ENCODE peak calls at places on chromosomes 16 and 17, in eight cellular contexts. One of them, this sample, is unnamed.

GRCh38 chr17:48465884-48466283 is 35.9 kb upstream of the SKAP1 start:
- DNase-seq in SJCRH30: no peak
- DNase-seq in mesenchymal stem cell: no peak
- DNase-seq in CD4-positive, CD25-positive, alpha-beta regulatory T cell: no peak
- DNase-seq in A549: no peak
- DNase-seq in SK-N-SH: no peak
- DNase-seq in mammary epithelial cell: no peak
- DNase-seq in naive thymus-derived CD4-positive, alpha-beta T cell: no peak
- DNase-seq in this sample: no peak

GRCh38 chr17:80795737-80796136 is 195.9 kb upstream of the CHMP6 start:
- DNase-seq in SJCRH30: peak; percentile 76
- DNase-seq in mesenchymal stem cell: no peak
- DNase-seq in CD4-positive, CD25-positive, alpha-beta regulatory T cell: no peak
- DNase-seq in A549: no peak
- DNase-seq in SK-N-SH: peak; percentile 93
- DNase-seq in mammary epithelial cell: no peak
- DNase-seq in naive thymus-derived CD4-positive, alpha-beta T cell: no peak
- DNase-seq in this sample: no peak

GRCh38 chr16:53809088-53809951 is 105.4 kb downstream of the FTO start:
- DNase-seq in SJCRH30: no peak
- DNase-seq in mesenchymal stem cell: peak; percentile 74
- DNase-seq in CD4-positive, CD25-positive, alpha-beta regulatory T cell: no peak
- DNase-seq in A549: no peak
- DNase-seq in SK-N-SH: no peak
- DNase-seq in mammary epithelial cell: peak; percentile 78
- DNase-seq in naive thymus-derived CD4-positive, alpha-beta T cell: no peak
- DNase-seq in this sample: no peak

GRCh38 chr17:37110816-37111215 is 162.1 kb downstream of the AATF start:
- DNase-seq in SJCRH30: no peak
- DNase-seq in mesenchymal stem cell: no peak
- DNase-seq in CD4-positive, CD25-positive, alpha-beta regulatory T cell: no peak
- DNase-seq in A549: no peak
- DNase-seq in SK-N-SH: no peak
- DNase-seq in mammary epithelial cell: no peak
- DNase-seq in naive thymus-derived CD4-positive, alpha-beta T cell: no peak
- DNase-seq in this sample: no peak

GRCh38 chr17:71379512-71379911 is 741.3 kb upstream of the SOX9 start:
- DNase-seq in SJCRH30: no peak
- DNase-seq in mesenchymal stem cell: no peak
- DNase-seq in CD4-positive, CD25-positive, alpha-beta regulatory T cell: no peak
- DNase-seq in A549: no peak
- DNase-seq in SK-N-SH: no peak
- DNase-seq in mammary epithelial cell: no peak
- DNase-seq in naive thymus-derived CD4-positive, alpha-beta T cell: no peak
- DNase-seq in this sample: no peak

GRCh38 chr17:46842835-46843234 is 8.5 kb upstream of the WNT9B start:
- DNase-seq in SJCRH30: peak; percentile 29
- DNase-seq in mesenchymal stem cell: no peak
- DNase-seq in CD4-positive, CD25-positive, alpha-beta regulatory T cell: no peak
- DNase-seq in A549: no peak
- DNase-seq in SK-N-SH: no peak
- DNase-seq in mammary epithelial cell: no peak
- DNase-seq in naive thymus-derived CD4-positive, alpha-beta T cell: no peak
- DNase-seq in this sample: no peak

GRCh38 chr17:78986048-78986648 is 6.4 kb upstream of the LGALS3BP start:
- DNase-seq in SJCRH30: peak; percentile 79
- DNase-seq in mesenchymal stem cell: peak; percentile 38
- DNase-seq in CD4-positive, CD25-positive, alpha-beta regulatory T cell: no peak
- DNase-seq in A549: no peak
- DNase-seq in SK-N-SH: no peak
- DNase-seq in mammary epithelial cell: no peak
- DNase-seq in naive thymus-derived CD4-positive, alpha-beta T cell: no peak
- DNase-seq in this sample: no peak

GRCh38 chr17:80005360-80006338 is 30.0 kb downstream of the TBC1D16 start:
- DNase-seq in SJCRH30: peak; percentile 85
- DNase-seq in mesenchymal stem cell: peak; percentile 51
- DNase-seq in CD4-positive, CD25-positive, alpha-beta regulatory T cell: peak; percentile 62
- DNase-seq in A549: peak; percentile 97
- DNase-seq in SK-N-SH: peak; percentile 96
- DNase-seq in mammary epithelial cell: peak; percentile 15
- DNase-seq in naive thymus-derived CD4-positive, alpha-beta T cell: peak; percentile 59
- DNase-seq in this sample: no peak

GRCh38 chr17:28467456-28468025 is 5.9 kb upstream of the SLC13A2 start:
- DNase-seq in SJCRH30: no peak
- DNase-seq in mesenchymal stem cell: peak; percentile 68
- DNase-seq in CD4-positive, CD25-positive, alpha-beta regulatory T cell: no peak
- DNase-seq in A549: no peak
- DNase-seq in SK-N-SH: no peak
- DNase-seq in mammary epithelial cell: peak; percentile 86
- DNase-seq in naive thymus-derived CD4-positive, alpha-beta T cell: no peak
- DNase-seq in this sample: no peak

GRCh38 chr16:56513972-56514371 is 5.9 kb downstream of the BBS2 start:
- DNase-seq in SJCRH30: peak; percentile 66
- DNase-seq in mesenchymal stem cell: peak; percentile 75
- DNase-seq in CD4-positive, CD25-positive, alpha-beta regulatory T cell: peak; percentile 58
- DNase-seq in A549: peak; percentile 51
- DNase-seq in SK-N-SH: peak; percentile 37
- DNase-seq in mammary epithelial cell: peak; percentile 59
- DNase-seq in naive thymus-derived CD4-positive, alpha-beta T cell: peak; percentile 45
- DNase-seq in this sample: no peak

GRCh38 chr16:80288616-80289015 is 252.2 kb upstream of the DYNLRB2 start:
- DNase-seq in SJCRH30: no peak
- DNase-seq in mesenchymal stem cell: no peak
- DNase-seq in CD4-positive, CD25-positive, alpha-beta regulatory T cell: no peak
- DNase-seq in A549: no peak
- DNase-seq in SK-N-SH: no peak
- DNase-seq in mammary epithelial cell: no peak
- DNase-seq in naive thymus-derived CD4-positive, alpha-beta T cell: no peak
- DNase-seq in this sample: no peak

GRCh38 chr16:54286330-54287017 is at the start of gene IRX3:
- DNase-seq in SJCRH30: peak; percentile 96
- DNase-seq in mesenchymal stem cell: peak; percentile 50
- DNase-seq in CD4-positive, CD25-positive, alpha-beta regulatory T cell: no peak
- DNase-seq in A549: peak; percentile 88
- DNase-seq in SK-N-SH: peak; percentile 95
- DNase-seq in mammary epithelial cell: peak; percentile 94
- DNase-seq in naive thymus-derived CD4-positive, alpha-beta T cell: no peak
- DNase-seq in this sample: no peak

GRCh38 chr17:34312080-34312479 is 7.2 kb upstream of the CCL8 start:
- DNase-seq in SJCRH30: no peak
- DNase-seq in mesenchymal stem cell: no peak
- DNase-seq in CD4-positive, CD25-positive, alpha-beta regulatory T cell: no peak
- DNase-seq in A549: no peak
- DNase-seq in SK-N-SH: no peak
- DNase-seq in mammary epithelial cell: no peak
- DNase-seq in naive thymus-derived CD4-positive, alpha-beta T cell: no peak
- DNase-seq in this sample: no peak

GRCh38 chr16:21560462-21560861 is 38.9 kb upstream of the METTL9 start:
- DNase-seq in SJCRH30: no peak
- DNase-seq in mesenchymal stem cell: no peak
- DNase-seq in CD4-positive, CD25-positive, alpha-beta regulatory T cell: no peak
- DNase-seq in A549: no peak
- DNase-seq in SK-N-SH: no peak
- DNase-seq in mammary epithelial cell: no peak
- DNase-seq in naive thymus-derived CD4-positive, alpha-beta T cell: no peak
- DNase-seq in this sample: no peak

GRCh38 chr16:21554795-21555585 is 44.4 kb upstream of the METTL9 start:
- DNase-seq in SJCRH30: peak; percentile 90
- DNase-seq in mesenchymal stem cell: peak; percentile 66
- DNase-seq in CD4-positive, CD25-positive, alpha-beta regulatory T cell: peak; percentile 90
- DNase-seq in A549: peak; percentile 74
- DNase-seq in SK-N-SH: peak; percentile 92
- DNase-seq in mammary epithelial cell: peak; percentile 70
- DNase-seq in naive thymus-derived CD4-positive, alpha-beta T cell: peak; percentile 90
- DNase-seq in this sample: peak; percentile 98
- H3K4me3 ChIP-seq in SJCRH30: no peak overlapping the region
- H3K4me3 ChIP-seq in mesenchymal stem cell: no peak overlapping the region
- H3K4me3 ChIP-seq in CD4-positive, CD25-positive, alpha-beta regulatory T cell: peak overlapping the region; percentile 45
- H3K4me3 ChIP-seq in A549: no peak overlapping the region
- H3K4me3 ChIP-seq in SK-N-SH: peak overlapping the region; percentile 16
- H3K4me3 ChIP-seq in mammary epithelial cell: peak overlapping the region; percentile 10
- H3K4me3 ChIP-seq in naive thymus-derived CD4-positive, alpha-beta T cell: peak overlapping the region; percentile 36
- H3K4me3 ChIP-seq in this sample: peak overlapping the region; percentile 22

DNA sequence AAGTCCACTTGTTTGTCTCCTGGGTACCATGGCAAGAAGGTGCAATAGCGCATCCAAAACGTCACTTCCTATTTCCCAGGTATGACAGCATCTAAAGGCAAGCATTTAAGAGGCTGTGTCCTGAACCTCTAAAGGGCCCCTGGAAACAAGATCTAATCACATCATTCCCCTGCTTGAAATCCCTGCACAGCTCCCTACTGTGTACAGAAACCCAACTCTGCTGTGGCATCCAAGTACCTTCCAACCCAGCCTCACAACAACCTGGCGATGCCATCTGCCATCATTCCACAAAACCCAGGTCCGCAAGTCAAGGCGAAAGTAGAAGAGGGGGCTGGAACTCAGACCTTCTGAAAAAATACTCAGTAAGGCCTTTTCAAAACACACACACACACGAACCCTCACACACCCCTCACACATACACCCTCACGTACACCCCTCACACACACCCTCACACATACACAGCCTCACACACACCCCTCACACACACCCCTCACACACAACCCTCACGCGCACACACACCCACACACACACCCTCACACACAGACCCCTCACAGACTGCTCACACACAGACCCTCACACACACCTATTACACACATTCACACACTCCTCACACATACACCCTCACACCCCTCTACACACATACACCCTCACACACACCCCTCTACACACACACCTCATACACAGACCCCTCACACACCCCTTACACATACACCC is 24.5 kb downstream of the C17orf67 start:
- DNase-seq in SJCRH30: no peak
- DNase-seq in mesenchymal stem cell: no peak
- DNase-seq in CD4-positive, CD25-positive, alpha-beta regulatory T cell: no peak
- DNase-seq in A549: no peak
- DNase-seq in SK-N-SH: no peak
- DNase-seq in mammary epithelial cell: no peak
- DNase-seq in naive thymus-derived CD4-positive, alpha-beta T cell: no peak
- DNase-seq in this sample: no peak
- H3K4me3 ChIP-seq in SJCRH30: no peak overlapping the region
- H3K4me3 ChIP-seq in mesenchymal stem cell: no peak overlapping the region
- H3K4me3 ChIP-seq in CD4-positive, CD25-positive, alpha-beta regulatory T cell: no peak overlapping the region
- H3K4me3 ChIP-seq in A549: no peak overlapping the region
- H3K4me3 ChIP-seq in SK-N-SH: no peak overlapping the region
- H3K4me3 ChIP-seq in mammary epithelial cell: no peak overlapping the region
- H3K4me3 ChIP-seq in naive thymus-derived CD4-positive, alpha-beta T cell: no peak overlapping the region
- H3K4me3 ChIP-seq in this sample: no peak overlapping the region

DNA sequence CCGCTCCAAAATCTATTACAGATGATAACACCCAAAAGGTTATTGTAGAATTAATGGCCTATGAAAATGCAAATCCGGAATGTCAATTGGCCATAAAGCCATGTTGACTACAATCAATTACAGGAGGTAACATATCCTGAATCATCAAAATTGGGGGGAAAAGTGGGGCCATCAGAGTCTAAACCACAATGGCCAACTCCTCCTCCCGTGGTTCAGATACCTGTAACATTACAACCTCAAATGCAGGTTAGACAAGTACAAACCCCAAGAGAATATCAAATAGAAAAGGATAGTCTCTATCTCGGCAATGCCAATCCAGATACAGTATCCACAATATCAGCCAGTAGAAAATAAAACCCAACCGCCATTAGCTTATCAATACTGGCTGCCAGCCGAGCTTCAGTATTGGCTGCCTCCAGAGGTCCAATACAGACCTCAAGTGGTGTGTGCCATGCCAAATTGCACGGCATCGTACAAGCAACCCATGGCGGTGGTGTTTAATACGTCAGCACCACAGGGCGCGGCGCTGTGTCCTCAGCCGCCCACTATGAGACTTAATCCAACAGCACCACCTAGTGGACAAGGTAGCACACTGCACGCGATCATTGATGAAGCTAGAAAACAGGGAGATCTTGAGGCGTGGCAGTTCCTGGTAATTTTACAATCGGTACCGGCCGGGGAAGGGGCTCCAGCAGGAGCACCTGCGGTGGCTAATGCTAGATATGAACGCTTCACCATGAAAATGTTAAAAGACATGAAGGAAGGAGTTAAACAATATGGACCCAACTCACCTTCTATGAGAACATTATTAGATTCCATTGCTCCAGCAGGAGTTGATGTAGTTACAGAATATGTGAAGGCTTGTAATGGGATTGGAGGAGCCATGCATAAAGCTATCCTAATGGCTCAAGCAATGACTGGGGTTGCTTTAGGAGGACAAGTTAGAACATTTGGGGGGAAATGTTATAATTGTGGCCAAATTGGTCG is 15.2 kb downstream of the FLYWCH1 start:
- DNase-seq in SJCRH30: peak; percentile 93
- DNase-seq in mesenchymal stem cell: peak; percentile 87
- DNase-seq in CD4-positive, CD25-positive, alpha-beta regulatory T cell: peak; percentile 87
- DNase-seq in A549: peak; percentile 55
- DNase-seq in SK-N-SH: peak; percentile 86
- DNase-seq in mammary epithelial cell: peak; percentile 78
- DNase-seq in naive thymus-derived CD4-positive, alpha-beta T cell: peak; percentile 82
- DNase-seq in this sample: peak; percentile 97
- H3K4me3 ChIP-seq in SJCRH30: no peak overlapping the region
- H3K4me3 ChIP-seq in mesenchymal stem cell: no peak overlapping the region
- H3K4me3 ChIP-seq in CD4-positive, CD25-positive, alpha-beta regulatory T cell: peak overlapping the region; percentile 58
- H3K4me3 ChIP-seq in A549: no peak overlapping the region
- H3K4me3 ChIP-seq in SK-N-SH: no peak overlapping the region
- H3K4me3 ChIP-seq in mammary epithelial cell: no peak overlapping the region
- H3K4me3 ChIP-seq in naive thymus-derived CD4-positive, alpha-beta T cell: no peak overlapping the region
- H3K4me3 ChIP-seq in this sample: peak overlapping the region; percentile 35

GRCh38 chr16:85751665-85752501 is 987 bp upstream of the C16orf74 start:
- DNase-seq in SJCRH30: no peak
- DNase-seq in mesenchymal stem cell: no peak
- DNase-seq in CD4-positive, CD25-positive, alpha-beta regulatory T cell: no peak
- DNase-seq in A549: no peak
- DNase-seq in SK-N-SH: no peak
- DNase-seq in mammary epithelial cell: peak; percentile 88
- DNase-seq in naive thymus-derived CD4-positive, alpha-beta T cell: no peak
- DNase-seq in this sample: no peak

GRCh38 chr16:85746431-85747227 is 4.3 kb downstream of the C16orf74 start:
- DNase-seq in SJCRH30: no peak
- DNase-seq in mesenchymal stem cell: no peak
- DNase-seq in CD4-positive, CD25-positive, alpha-beta regulatory T cell: no peak
- DNase-seq in A549: peak; percentile 51
- DNase-seq in SK-N-SH: no peak
- DNase-seq in mammary epithelial cell: peak; percentile 89
- DNase-seq in naive thymus-derived CD4-positive, alpha-beta T cell: no peak
- DNase-seq in this sample: no peak

GRCh38 chr16:85750827-85751641 is at the start of gene C16orf74:
- DNase-seq in SJCRH30: peak; percentile 38
- DNase-seq in mesenchymal stem cell: peak; percentile 57
- DNase-seq in CD4-positive, CD25-positive, alpha-beta regulatory T cell: no peak
- DNase-seq in A549: peak; percentile 74
- DNase-seq in SK-N-SH: peak; percentile 90
- DNase-seq in mammary epithelial cell: peak; percentile 68
- DNase-seq in naive thymus-derived CD4-positive, alpha-beta T cell: peak; percentile 8
- DNase-seq in this sample: no peak

GRCh38 chr16:85750021-85750826 is 672 bp downstream of the C16orf74 start:
- DNase-seq in SJCRH30: peak; percentile 52
- DNase-seq in mesenchymal stem cell: peak; percentile 60
- DNase-seq in CD4-positive, CD25-positive, alpha-beta regulatory T cell: no peak
- DNase-seq in A549: no peak
- DNase-seq in SK-N-SH: peak; percentile 76
- DNase-seq in mammary epithelial cell: peak; percentile 45
- DNase-seq in naive thymus-derived CD4-positive, alpha-beta T cell: no peak
- DNase-seq in this sample: no peak

DNA sequence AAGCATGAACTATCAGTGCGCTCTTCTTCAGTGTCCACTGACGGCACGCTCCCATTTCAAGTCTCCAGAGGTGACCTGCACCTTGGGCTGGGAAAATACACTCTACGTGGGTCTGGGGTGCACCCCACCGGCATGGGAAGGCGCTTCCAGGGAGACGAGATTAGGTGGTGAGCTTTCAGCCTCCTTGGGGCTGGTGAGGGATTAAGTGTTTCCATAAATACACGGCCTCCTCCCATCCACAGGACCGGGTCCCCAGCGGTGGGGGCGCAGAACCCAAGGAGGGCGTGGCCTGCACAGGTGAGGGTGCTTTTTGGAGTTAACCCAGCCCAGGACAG is 1.2 kb downstream of the C16orf74 start:
- DNase-seq in SJCRH30: no peak
- DNase-seq in mesenchymal stem cell: no peak
- DNase-seq in CD4-positive, CD25-positive, alpha-beta regulatory T cell: no peak
- DNase-seq in A549: no peak
- DNase-seq in SK-N-SH: no peak
- DNase-seq in mammary epithelial cell: no peak
- DNase-seq in naive thymus-derived CD4-positive, alpha-beta T cell: no peak
- DNase-seq in this sample: no peak
- H3K4me3 ChIP-seq in SJCRH30: peak overlapping the region; percentile 61
- H3K4me3 ChIP-seq in mesenchymal stem cell: no peak overlapping the region
- H3K4me3 ChIP-seq in CD4-positive, CD25-positive, alpha-beta regulatory T cell: no peak overlapping the region
- H3K4me3 ChIP-seq in A549: peak overlapping the region; percentile 94
- H3K4me3 ChIP-seq in SK-N-SH: peak overlapping the region; percentile 60
- H3K4me3 ChIP-seq in mammary epithelial cell: peak overlapping the region; percentile 92
- H3K4me3 ChIP-seq in naive thymus-derived CD4-positive, alpha-beta T cell: no peak overlapping the region
- H3K4me3 ChIP-seq in this sample: peak overlapping the region; percentile 67

This sample was measured in esophagus muscularis mucosa.